ENCODE peak calls at places on chromosome 19, in four cellular contexts. One of them, this sample, is unnamed.

GRCh38 chr19:10467104-10467706 is 36.0 kb downstream of the KEAP1 start:
- DNase-seq in breast epithelium: no peak
- DNase-seq in GM23338: no peak
- DNase-seq in vagina: no peak
- DNase-seq in this sample: no peak

GRCh38 chr19:41861098-41861768 is 1.2 kb downstream of the RPS19 start:
- DNase-seq in breast epithelium: no peak
- DNase-seq in GM23338: no peak
- DNase-seq in vagina: no peak
- DNase-seq in this sample: no peak

GRCh38 chr19:38139122-38139521 is 84.9 kb downstream of the DPF1 start:
- DNase-seq in breast epithelium: no peak
- DNase-seq in GM23338: no peak
- DNase-seq in vagina: no peak
- DNase-seq in this sample: no peak

GRCh38 chr19:35843676-35844481 is 8.4 kb downstream of the NPHS1 start:
- DNase-seq in breast epithelium: no peak
- DNase-seq in GM23338: peak
- DNase-seq in vagina: no peak
- DNase-seq in this sample: peak

GRCh38 chr19:51721905-51722304 is 1.9 kb downstream of the HAS1 start:
- DNase-seq in breast epithelium: no peak
- DNase-seq in GM23338: no peak
- DNase-seq in vagina: no peak
- DNase-seq in this sample: no peak

GRCh38 chr19:28404462-28404861 is 808.5 kb downstream of the UQCRFS1 start:
- DNase-seq in breast epithelium: no peak
- DNase-seq in GM23338: no peak
- DNase-seq in vagina: no peak
- DNase-seq in this sample: no peak

GRCh38 chr19:42185281-42185680 is 32.2 kb downstream of the DEDD2 start:
- DNase-seq in breast epithelium: no peak
- DNase-seq in GM23338: no peak
- DNase-seq in vagina: no peak
- DNase-seq in this sample: no peak

GRCh38 chr19:44587863-44588752 is 25.3 kb upstream of the IGSF23 start:
- DNase-seq in breast epithelium: no peak
- DNase-seq in GM23338: no peak
- DNase-seq in vagina: no peak
- DNase-seq in this sample: no peak

GRCh38 chr19:3793799-3794198 is 7.6 kb upstream of the MATK start:
- DNase-seq in breast epithelium: no peak
- DNase-seq in GM23338: no peak
- DNase-seq in vagina: no peak
- DNase-seq in this sample: no peak

GRCh38 chr19:53907193-53907581 is 1.9 kb upstream of the CACNG7 start:
- DNase-seq in breast epithelium: no peak
- DNase-seq in GM23338: peak
- DNase-seq in vagina: no peak
- DNase-seq in this sample: no peak

GRCh38 chr19:19820774-19821315 is 705 bp downstream of the ZNF506 start:
- DNase-seq in breast epithelium: no peak
- DNase-seq in GM23338: no peak
- DNase-seq in vagina: no peak
- DNase-seq in this sample: no peak

GRCh38 chr19:41540041-41540695 is 35.8 kb upstream of the CEACAM21 start:
- DNase-seq in breast epithelium: no peak
- DNase-seq in GM23338: no peak
- DNase-seq in vagina: no peak
- DNase-seq in this sample: no peak

GRCh38 chr19:28985201-28985600 is 227.8 kb downstream of the UQCRFS1 start:
- DNase-seq in breast epithelium: no peak
- DNase-seq in GM23338: no peak
- DNase-seq in vagina: no peak
- DNase-seq in this sample: no peak

GRCh38 chr19:52948025-52948770 is 14.5 kb downstream of the ZNF816 start:
- DNase-seq in breast epithelium: no peak
- DNase-seq in GM23338: no peak
- DNase-seq in vagina: no peak
- DNase-seq in this sample: no peak

GRCh38 chr19:47257411-47258169 is 1.3 kb downstream of the CCDC9 start:
- DNase-seq in breast epithelium: no peak
- DNase-seq in GM23338: peak
- DNase-seq in vagina: no peak
- DNase-seq in this sample: no peak

GRCh38 chr19:50427997-50428425 is 4.7 kb upstream of the MYBPC2 start:
- DNase-seq in breast epithelium: peak
- DNase-seq in GM23338: peak
- DNase-seq in vagina: no peak
- DNase-seq in this sample: peak

DNA sequence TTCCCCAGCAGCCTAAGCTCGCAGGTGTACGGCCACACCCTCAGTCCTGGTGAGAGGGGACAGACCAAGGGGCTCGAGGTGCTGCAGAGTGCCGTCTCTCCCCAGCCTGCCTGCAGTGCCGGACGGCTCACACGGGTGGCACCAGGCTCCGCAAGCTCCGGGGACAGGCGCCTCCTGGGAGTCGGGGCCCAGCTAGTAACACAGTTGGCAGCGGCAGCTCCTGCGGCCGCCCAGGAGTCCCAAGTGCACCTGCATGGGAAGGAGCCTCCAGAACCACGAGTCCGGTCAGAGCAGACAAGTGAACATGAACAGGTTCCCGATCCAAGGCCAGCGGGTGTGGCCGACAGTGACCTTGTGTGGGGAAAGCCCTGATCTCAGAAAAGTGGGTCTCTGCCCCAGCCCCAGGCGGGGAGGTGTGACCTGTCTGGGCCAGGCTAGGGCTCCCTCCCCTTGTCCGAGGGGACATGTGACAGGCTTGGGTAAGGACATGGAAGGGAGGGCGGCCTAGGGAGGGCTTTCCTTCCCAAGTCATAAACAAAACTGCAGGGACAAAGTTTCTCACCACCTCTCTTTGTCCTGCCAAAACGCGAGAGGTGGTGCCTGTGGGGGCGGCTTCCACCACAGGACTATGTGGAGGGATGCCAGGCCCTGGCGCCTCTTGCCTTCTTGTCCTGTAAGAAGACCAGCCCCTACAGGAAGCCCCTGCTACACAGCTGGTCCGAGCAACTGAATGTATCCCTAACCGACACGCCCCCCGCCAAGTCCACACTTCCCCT is 46.5 kb downstream of the MLLT1 start:
- DNase-seq in breast epithelium: peak
- DNase-seq in GM23338: no peak
- DNase-seq in vagina: no peak
- DNase-seq in this sample: no peak
- TF ChIP-seq POLR2AphosphoS5 in breast epithelium: no peak
- TF ChIP-seq POLR2AphosphoS5 in GM23338: no peak
- TF ChIP-seq POLR2AphosphoS5 in vagina: peak
- TF ChIP-seq POLR2AphosphoS5 in this sample: no peak

GRCh38 chr19:55370305-55370988 is at the start of gene IL11:
- DNase-seq in breast epithelium: no peak
- DNase-seq in GM23338: no peak
- DNase-seq in vagina: no peak
- DNase-seq in this sample: no peak

GRCh38 chr19:55376381-55376933 is at the start of gene TMEM190:
- DNase-seq in breast epithelium: no peak
- DNase-seq in GM23338: peak
- DNase-seq in vagina: no peak
- DNase-seq in this sample: no peak

GRCh38 chr19:55373993-55374757 is 2.5 kb upstream of the TMEM190 start:
- DNase-seq in breast epithelium: no peak
- DNase-seq in GM23338: no peak
- DNase-seq in vagina: no peak
- DNase-seq in this sample: no peak

GRCh38 chr19:55372316-55373081 is 2.2 kb upstream of the IL11 start:
- DNase-seq in breast epithelium: no peak
- DNase-seq in GM23338: no peak
- DNase-seq in vagina: no peak
- DNase-seq in this sample: no peak

GRCh38 chr19:55373318-55373992 is 3.2 kb upstream of the TMEM190 start:
- DNase-seq in breast epithelium: no peak
- DNase-seq in GM23338: no peak
- DNase-seq in vagina: no peak
- DNase-seq in this sample: no peak
- H3K4me3 ChIP-seq in breast epithelium: no peak
- H3K4me3 ChIP-seq in GM23338: peak
- H3K4me3 ChIP-seq in vagina: no peak
- H3K4me3 ChIP-seq in this sample: no peak

GRCh38 chr19:5951338-5951861 is 26.5 kb downstream of the RANBP3 start:
- DNase-seq in breast epithelium: no peak
- DNase-seq in GM23338: peak
- DNase-seq in vagina: no peak
- DNase-seq in this sample: no peak
- TF ChIP-seq POLR2AphosphoS5 in breast epithelium: no peak
- TF ChIP-seq POLR2AphosphoS5 in GM23338: no peak
- TF ChIP-seq POLR2AphosphoS5 in vagina: no peak
- TF ChIP-seq POLR2AphosphoS5 in this sample: no peak

GRCh38 chr19:30719991-30720329 is 347.8 kb downstream of the ZNF536 start:
- DNase-seq in breast epithelium: no peak
- DNase-seq in GM23338: peak
- DNase-seq in vagina: no peak
- DNase-seq in this sample: no peak

GRCh38 chr19:30718014-30718413 is 345.8 kb downstream of the ZNF536 start:
- DNase-seq in breast epithelium: no peak
- DNase-seq in GM23338: no peak
- DNase-seq in vagina: no peak
- DNase-seq in this sample: no peak

GRCh38 chr19:30717381-30717780 is 345.2 kb downstream of the ZNF536 start:
- DNase-seq in breast epithelium: no peak
- DNase-seq in GM23338: no peak
- DNase-seq in vagina: no peak
- DNase-seq in this sample: no peak

GRCh38 chr19:30719189-30719990 is 347.2 kb downstream of the ZNF536 start:
- DNase-seq in breast epithelium: no peak
- DNase-seq in GM23338: peak
- DNase-seq in vagina: no peak
- DNase-seq in this sample: peak

DNA sequence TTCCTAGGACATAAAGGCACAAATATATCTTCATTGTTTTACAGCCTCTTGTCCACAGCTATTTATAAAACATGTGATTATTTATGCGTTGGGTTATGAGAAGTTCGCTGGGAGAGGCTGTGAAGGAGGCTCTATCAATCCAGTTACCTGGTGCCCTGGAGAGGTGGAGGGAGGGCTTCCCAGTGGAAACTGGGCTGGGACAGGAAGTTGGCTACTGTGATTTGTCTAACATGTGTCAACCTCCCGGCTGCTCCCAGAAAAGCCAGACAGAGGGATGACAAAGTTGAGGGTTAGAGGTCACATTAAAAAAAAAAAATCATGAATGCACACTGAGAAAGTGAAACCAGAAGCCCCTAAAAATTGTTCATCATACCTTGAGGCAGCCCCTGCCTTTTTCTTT is 346.5 kb downstream of the ZNF536 start:
- DNase-seq in breast epithelium: no peak
- DNase-seq in GM23338: no peak
- DNase-seq in vagina: no peak
- DNase-seq in this sample: peak
- H3K4me3 ChIP-seq in breast epithelium: peak
- H3K4me3 ChIP-seq in GM23338: peak
- H3K4me3 ChIP-seq in vagina: peak
- H3K4me3 ChIP-seq in this sample: peak

GRCh38 chr19:18291590-18292459 is 10.4 kb upstream of the JUND start:
- DNase-seq in breast epithelium: peak
- DNase-seq in GM23338: peak
- DNase-seq in vagina: no peak
- DNase-seq in this sample: peak

GRCh38 chr19:18293642-18294466 is 12.4 kb upstream of the JUND start:
- DNase-seq in breast epithelium: no peak
- DNase-seq in GM23338: peak
- DNase-seq in vagina: no peak
- DNase-seq in this sample: no peak

GRCh38 chr19:18292460-18292809 is 11.0 kb upstream of the JUND start:
- DNase-seq in breast epithelium: no peak
- DNase-seq in GM23338: peak
- DNase-seq in vagina: no peak
- DNase-seq in this sample: no peak

GRCh38 chr19:18294467-18294864 is 13.0 kb upstream of the JUND start:
- DNase-seq in breast epithelium: no peak
- DNase-seq in GM23338: peak
- DNase-seq in vagina: no peak
- DNase-seq in this sample: peak

GRCh38 chr19:18292810-18293641 is 11.6 kb upstream of the JUND start:
- DNase-seq in breast epithelium: peak
- DNase-seq in GM23338: peak
- DNase-seq in vagina: no peak
- DNase-seq in this sample: peak
- TF ChIP-seq POLR2AphosphoS5 in breast epithelium: no peak
- TF ChIP-seq POLR2AphosphoS5 in GM23338: peak
- TF ChIP-seq POLR2AphosphoS5 in vagina: peak
- TF ChIP-seq POLR2AphosphoS5 in this sample: no peak

DNA sequence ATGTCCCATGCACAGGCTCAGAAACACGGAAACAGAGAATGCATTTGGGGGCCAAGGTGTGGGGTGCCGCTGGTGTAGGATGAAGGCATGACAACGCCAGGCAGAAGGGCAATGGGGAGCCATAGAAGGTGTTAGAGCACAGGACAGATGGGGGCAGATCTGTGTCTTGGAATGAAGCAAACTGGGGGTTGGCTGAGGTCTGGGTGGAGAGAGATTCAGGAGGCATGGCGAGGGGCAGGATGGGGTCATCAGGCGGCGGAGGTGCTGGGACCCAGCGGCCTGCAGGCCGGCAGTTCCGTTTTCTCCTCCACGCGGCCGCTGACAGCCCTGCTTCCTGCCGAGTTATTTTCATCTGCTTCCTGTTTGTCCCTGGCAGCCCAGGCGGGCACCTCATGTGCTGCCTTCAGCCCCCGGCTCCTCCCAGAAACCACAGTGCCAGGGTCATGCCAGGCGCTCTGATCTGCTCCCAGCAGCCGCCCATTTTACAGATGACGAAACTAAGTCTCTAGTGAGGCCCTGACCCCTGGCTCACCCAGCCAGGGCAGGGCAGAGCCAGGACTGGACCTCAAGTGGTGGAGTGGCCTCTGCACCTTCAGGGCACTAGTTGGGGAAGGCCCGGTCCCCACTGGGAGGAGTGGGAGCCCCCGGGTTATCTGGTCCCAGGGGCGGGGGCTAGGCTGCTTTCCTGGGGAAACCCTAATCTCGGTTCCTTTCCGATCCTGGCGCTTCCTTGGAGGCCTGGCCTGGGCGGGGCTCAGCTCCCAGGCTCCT is 2.2 kb downstream of the ARHGAP45 start:
- DNase-seq in breast epithelium: no peak
- DNase-seq in GM23338: no peak
- DNase-seq in vagina: no peak
- DNase-seq in this sample: peak
- H3K4me3 ChIP-seq in breast epithelium: peak
- H3K4me3 ChIP-seq in GM23338: no peak
- H3K4me3 ChIP-seq in vagina: no peak
- H3K4me3 ChIP-seq in this sample: no peak

GRCh38 chr19:11658954-11659353 is 61.7 kb downstream of the ZNF627 start:
- DNase-seq in breast epithelium: no peak
- DNase-seq in GM23338: no peak
- DNase-seq in vagina: no peak
- DNase-seq in this sample: peak
- TF ChIP-seq POLR2AphosphoS5 in breast epithelium: no peak
- TF ChIP-seq POLR2AphosphoS5 in GM23338: no peak
- TF ChIP-seq POLR2AphosphoS5 in vagina: no peak
- TF ChIP-seq POLR2AphosphoS5 in this sample: no peak

GRCh38 chr19:15328312-15328711 is 4.0 kb downstream of the BRD4 start:
- DNase-seq in breast epithelium: no peak
- DNase-seq in GM23338: no peak
- DNase-seq in vagina: no peak
- DNase-seq in this sample: no peak
- H3K4me3 ChIP-seq in breast epithelium: peak
- H3K4me3 ChIP-seq in GM23338: peak
- H3K4me3 ChIP-seq in vagina: peak
- H3K4me3 ChIP-seq in this sample: no peak